ENCODE peak calls at places on chromosomes 1 and 21, in nine cellular contexts. I is lung; L is aorta; Z is hepatocyte; X is Caco-2; M is GM23248; T is heart right ventricle; Q is CD4-positive, alpha-beta memory T cell; B is DND-41. G is an unnamed sample.
A peak's percentile ranks its signal among the peaks of the same experiment; 100 is the strongest.

GRCh38 chr1:219177363-219177762 is 3.7 kb downstream of the LYPLAL1 start:
- DNase-seq in Q (no peak), M (no peak), I (no peak), T (no peak), Z (no peak), L (no peak), B (no peak), X (no peak), G (no peak)

GRCh38 chr1:107299521-107299920 is 158.7 kb downstream of the NTNG1 start:
- DNase-seq in X (no peak), B (no peak), I (no peak), Z (no peak), T (no peak), Q (no peak), L (no peak), M (no peak), G (no peak)

GRCh38 chr1:160050619-160051018 is 18.8 kb upstream of the PIGM start:
- DNase-seq in L (no peak), B (no peak), Q (no peak), X (no peak), I (no peak), Z (no peak), M (no peak), T (no peak), G (no peak)

GRCh38 chr1:223074901-223075300 is 68.1 kb downstream of the TLR5 start:
- DNase-seq in L (no peak), X (no peak), I (no peak), M (no peak), Z (no peak), Q (no peak), B (no peak), T (no peak), G (no peak)

GRCh38 chr21:45562965-45563364 is 20.7 kb upstream of the SLC19A1 start:
- DNase-seq in X (no peak), B (no peak), I (no peak), L (no peak), Z (no peak), M (no peak), Q (no peak), T (no peak), G (no peak)

GRCh38 chr1:13983393-13983792 is 283.4 kb downstream of the PRDM2 start:
- DNase-seq in I (no peak), L (no peak), M (no peak), Q (no peak), B (no peak), T (no peak), X (no peak), Z (no peak), G (no peak)

GRCh38 chr1:40270152-40270834 is 12.3 kb downstream of the ZMPSTE24 start:
- DNase-seq in Z (no peak), M (peak; percentile 89), L (no peak), X (no peak), Q (no peak), T (no peak), I (no peak), B (no peak), G (no peak)

GRCh38 chr1:18635833-18636671 is 5.4 kb downstream of the PAX7 start:
- DNase-seq in T (no peak), B (no peak), Z (no peak), I (no peak), Q (no peak), M (peak; percentile 44), L (no peak), X (no peak), G (no peak)

GRCh38 chr1:51651552-51651942 is 34.7 kb downstream of the OSBPL9 start:
- DNase-seq in Z (no peak), M (no peak), B (no peak), T (no peak), X (no peak), I (no peak), L (no peak), Q (no peak), G (no peak)

GRCh38 chr1:2556277-2557145 is at the start of gene TNFRSF14:
- DNase-seq in X (peak; percentile 33), Q (peak; percentile 77), T (peak; percentile 55), Z (peak; percentile 66), B (peak; percentile 88), M (peak; percentile 77), L (no peak), I (no peak), G (peak; percentile 90)

DNA sequence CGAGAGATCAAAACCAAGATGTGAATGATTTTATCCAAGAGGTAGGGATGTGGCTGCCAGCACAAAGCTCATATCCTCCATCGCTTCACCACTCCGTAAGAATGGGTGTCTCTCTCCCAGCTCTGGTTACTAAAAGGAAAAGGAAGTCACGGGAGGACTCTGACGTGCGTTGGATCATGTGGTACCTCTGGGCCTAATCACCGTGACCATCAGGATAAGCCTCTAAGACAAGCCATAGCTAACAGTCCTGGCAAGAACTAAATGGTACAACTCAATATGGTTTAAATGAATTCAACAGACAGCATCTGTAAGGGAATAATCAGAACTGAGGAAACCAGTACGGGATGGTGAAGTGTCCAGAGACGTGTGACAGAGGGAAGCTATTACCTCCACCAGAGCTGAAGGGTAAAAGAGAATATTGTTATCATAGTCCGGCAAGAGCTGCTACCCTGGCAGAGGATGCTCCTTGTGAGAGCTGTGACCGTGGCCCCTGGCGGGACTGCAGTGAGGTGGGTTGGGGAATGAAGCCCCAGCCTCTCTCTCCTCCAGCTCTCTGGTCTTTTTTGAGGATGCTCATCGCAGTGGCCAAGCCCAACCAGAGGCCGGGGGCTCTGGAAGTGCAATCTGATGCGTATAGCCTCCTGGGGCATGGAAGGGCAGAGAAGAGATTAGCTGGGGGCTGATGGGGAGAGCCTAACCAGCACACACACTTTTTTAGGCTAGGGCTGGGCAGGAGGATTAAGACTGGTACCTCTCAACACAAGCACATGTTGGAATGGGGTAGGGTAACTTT is 54.2 kb downstream of the KIAA1614 start:
- DNase-seq in L (no peak), I (no peak), Z (no peak), X (no peak), T (no peak), B (no peak), Q (no peak), M (no peak), G (no peak)
- H3K36me3 ChIP-seq in L (no peaks in the 10 kb centered on the region), I (no peaks in the 10 kb centered on the region), Z (no peaks in the 10 kb centered on the region), X (no peaks in the 10 kb centered on the region), T (peaks cover 43% of the 10 kb centered on the region), B (peaks cover 93% of the 10 kb centered on the region), Q (peaks cover 7% of the 10 kb centered on the region), M (peaks cover 4% of the 10 kb centered on the region), G (peaks cover 23% of the 10 kb centered on the region)

DNA sequence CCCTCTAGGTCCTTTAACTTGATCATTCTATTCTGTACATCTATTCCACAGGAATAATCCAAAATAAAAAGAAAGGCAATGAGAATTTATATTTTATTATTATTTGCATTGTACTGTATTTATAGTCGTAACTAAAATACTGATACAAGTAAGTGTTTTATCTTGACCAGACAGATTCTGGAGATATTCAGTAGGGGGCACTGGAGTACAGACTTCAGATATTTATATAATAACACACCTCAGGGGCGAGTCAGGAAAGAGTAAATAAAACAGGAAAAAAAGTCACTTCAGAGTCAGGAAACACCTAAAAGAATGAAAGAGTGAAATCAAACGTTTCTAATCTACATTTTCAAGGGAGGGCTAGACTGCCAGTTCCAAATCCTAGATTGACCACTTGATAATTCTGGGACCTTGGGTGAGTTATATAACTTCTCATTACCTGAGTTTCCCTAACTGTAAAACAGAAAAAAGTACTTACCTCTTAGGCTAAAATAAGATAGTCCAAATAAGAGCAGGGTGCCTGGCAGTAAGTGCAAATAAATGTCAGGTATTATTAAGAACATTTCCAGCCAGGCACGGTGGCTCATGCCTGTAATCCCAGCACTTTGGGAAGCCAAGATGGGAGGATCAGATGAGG is 31.1 kb upstream of the MTF1 start:
- DNase-seq in Q (peak; percentile 33), X (no peak), B (no peak), L (no peak), I (no peak), T (no peak), Z (peak; percentile 58), M (peak; percentile 60), G (peak; percentile 63)
- H3K36me3 ChIP-seq in Q (peaks cover 39% of the 10 kb centered on the region), X (no peaks in the 10 kb centered on the region), B (peaks cover 44% of the 10 kb centered on the region), L (peaks cover 19% of the 10 kb centered on the region), I (peaks cover 32% of the 10 kb centered on the region), T (peaks cover 65% of the 10 kb centered on the region), Z (peaks cover under 1% of the 10 kb centered on the region), M (peaks cover 48% of the 10 kb centered on the region), G (peaks cover 47% of the 10 kb centered on the region)

DNA sequence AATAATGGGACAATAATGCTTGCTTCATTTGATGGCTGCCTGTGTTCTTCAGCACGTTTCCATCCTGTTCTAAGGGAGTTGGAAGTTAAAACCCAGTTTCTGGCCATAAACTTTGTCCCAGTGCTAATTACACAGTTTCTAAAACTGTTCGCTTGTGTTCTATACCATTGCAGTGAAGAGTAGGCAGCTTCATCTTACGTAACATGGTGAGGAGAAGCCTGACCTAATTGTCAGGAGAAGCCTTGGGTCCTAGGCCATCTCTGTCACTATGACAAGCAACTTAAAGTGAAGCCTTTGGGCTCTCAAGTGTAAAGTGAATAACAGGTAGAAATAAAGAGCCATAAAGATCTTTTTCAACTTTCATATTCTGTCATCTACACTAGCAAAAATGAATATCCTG is 70.3 kb upstream of the PGD start:
- DNase-seq in L (no peak), I (no peak), B (no peak), X (no peak), T (no peak), Z (no peak), Q (no peak), M (no peak), G (no peak)
- H3K36me3 ChIP-seq in L (peaks cover 10% of the 10 kb centered on the region), I (peaks cover 26% of the 10 kb centered on the region), B (peaks cover 11% of the 10 kb centered on the region), X (peaks cover 2% of the 10 kb centered on the region), T (peaks cover 91% of the 10 kb centered on the region), Z (no peaks in the 10 kb centered on the region), Q (no peaks in the 10 kb centered on the region), M (peaks cover 23% of the 10 kb centered on the region), G (peaks cover 4% of the 10 kb centered on the region)

GRCh38 chr1:63813829-63814277 is 40.0 kb downstream of the ROR1 start:
- DNase-seq in L (no peak), M (peak; percentile 79), X (no peak), Q (no peak), B (no peak), Z (no peak), T (no peak), I (no peak), G (no peak)

GRCh38 chr1:63817152-63817667 is 43.4 kb downstream of the ROR1 start:
- DNase-seq in L (no peak), I (no peak), T (no peak), Z (peak; percentile 49), X (no peak), Q (no peak), B (no peak), M (peak; percentile 8), G (no peak)

GRCh38 chr1:63807063-63807462 is 33.2 kb downstream of the ROR1 start:
- DNase-seq in B (no peak), M (no peak), X (no peak), T (no peak), I (no peak), Z (no peak), L (no peak), Q (no peak), G (no peak)

GRCh38 chr1:63810936-63811335 is 37.1 kb downstream of the ROR1 start:
- DNase-seq in L (no peak), B (no peak), M (no peak), T (no peak), Z (no peak), X (no peak), Q (no peak), I (no peak), G (no peak)

DNA sequence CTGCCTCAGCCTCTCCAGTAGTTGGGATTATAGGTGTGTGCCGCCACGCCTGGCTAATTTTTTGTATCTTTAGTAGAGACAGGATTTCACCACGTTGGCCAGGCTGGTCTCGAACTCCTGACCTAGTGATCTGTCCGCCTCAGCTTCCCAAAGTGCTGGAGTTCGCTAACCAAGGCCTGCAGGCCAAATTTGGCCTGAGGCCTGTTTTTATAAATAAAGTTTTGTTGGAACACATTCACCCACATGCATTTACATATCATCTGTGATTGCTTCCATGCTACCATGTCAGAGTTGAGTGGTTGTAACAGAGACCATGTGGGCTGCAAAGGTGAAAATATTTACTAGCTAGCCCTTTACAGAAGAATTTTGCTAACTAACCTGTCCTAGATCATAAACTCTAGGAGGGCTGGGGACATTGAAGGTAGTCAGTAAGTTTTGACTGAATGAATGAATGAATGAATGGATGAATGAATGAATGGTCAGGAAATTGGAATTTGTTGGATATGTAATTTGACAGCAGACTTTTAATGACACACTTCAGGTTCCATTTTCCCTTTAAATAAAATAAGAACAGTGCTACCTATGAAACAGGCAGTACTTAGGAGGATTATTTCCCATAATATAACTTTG is 38.4 kb downstream of the ROR1 start:
- DNase-seq in I (no peak), L (no peak), M (no peak), B (no peak), Z (no peak), X (no peak), Q (no peak), T (no peak), G (no peak)
- H3K36me3 ChIP-seq in I (no peaks in the 10 kb centered on the region), L (no peaks in the 10 kb centered on the region), M (no peaks in the 10 kb centered on the region), B (no peaks in the 10 kb centered on the region), Z (no peaks in the 10 kb centered on the region), X (no peaks in the 10 kb centered on the region), Q (no peaks in the 10 kb centered on the region), T (no peaks in the 10 kb centered on the region), G (no peaks in the 10 kb centered on the region)